ENCODE peak calls at places on chromosomes 12 and 14, in seven cellular contexts. One of them, this sample, is unnamed.

GRCh38 chr12:47087088-47087688 is 7.4 kb upstream of the AMIGO2 start:
- DNase-seq in fibroblast of mammary gland: no peak
- DNase-seq in body of pancreas: no peak
- DNase-seq in epithelial cell of esophagus: no peak
- DNase-seq in choroid plexus epithelial cell: peak; percentile 75
- DNase-seq in neural crest cell: no peak
- DNase-seq in pancreas: no peak
- DNase-seq in this sample: no peak

GRCh38 chr12:105337391-105337790 is 6.9 kb downstream of the C12orf75 start:
- DNase-seq in fibroblast of mammary gland: no peak
- DNase-seq in body of pancreas: no peak
- DNase-seq in epithelial cell of esophagus: no peak
- DNase-seq in neural crest cell: no peak
- DNase-seq in choroid plexus epithelial cell: no peak
- DNase-seq in pancreas: no peak
- DNase-seq in this sample: no peak

GRCh38 chr14:104119119-104119699 is 19.2 kb upstream of the KIF26A start:
- DNase-seq in body of pancreas: no peak
- DNase-seq in epithelial cell of esophagus: peak; percentile 65
- DNase-seq in fibroblast of mammary gland: no peak
- DNase-seq in neural crest cell: no peak
- DNase-seq in pancreas: peak; percentile 50
- DNase-seq in choroid plexus epithelial cell: no peak
- DNase-seq in this sample: no peak

GRCh38 chr12:52901715-52902541 is 2.9 kb downstream of the KRT8 start:
- DNase-seq in choroid plexus epithelial cell: no peak
- DNase-seq in body of pancreas: peak; percentile 33
- DNase-seq in pancreas: peak; percentile 43
- DNase-seq in fibroblast of mammary gland: no peak
- DNase-seq in epithelial cell of esophagus: no peak
- DNase-seq in neural crest cell: no peak
- DNase-seq in this sample: no peak

GRCh38 chr12:122031342-122032216 is 9.9 kb downstream of the BCL7A start:
- DNase-seq in choroid plexus epithelial cell: peak; percentile 44
- DNase-seq in body of pancreas: peak; percentile 60
- DNase-seq in fibroblast of mammary gland: peak; percentile 31
- DNase-seq in pancreas: peak; percentile 76
- DNase-seq in epithelial cell of esophagus: peak; percentile 47
- DNase-seq in neural crest cell: peak; percentile 67
- DNase-seq in this sample: no peak

GRCh38 chr12:80593766-80594165 is 113.7 kb upstream of the MYF6 start:
- DNase-seq in choroid plexus epithelial cell: peak; percentile 72
- DNase-seq in body of pancreas: no peak
- DNase-seq in neural crest cell: no peak
- DNase-seq in epithelial cell of esophagus: no peak
- DNase-seq in pancreas: no peak
- DNase-seq in fibroblast of mammary gland: peak; percentile 93
- DNase-seq in this sample: peak; percentile 2

GRCh38 chr14:30337456-30337855 is 221.5 kb upstream of the G2E3 start:
- DNase-seq in epithelial cell of esophagus: peak; percentile 18
- DNase-seq in choroid plexus epithelial cell: no peak
- DNase-seq in neural crest cell: no peak
- DNase-seq in fibroblast of mammary gland: no peak
- DNase-seq in pancreas: no peak
- DNase-seq in body of pancreas: no peak
- DNase-seq in this sample: no peak

GRCh38 chr14:33776871-33777270 is 174.0 kb downstream of the EGLN3 start:
- DNase-seq in choroid plexus epithelial cell: no peak
- DNase-seq in body of pancreas: no peak
- DNase-seq in pancreas: no peak
- DNase-seq in epithelial cell of esophagus: no peak
- DNase-seq in fibroblast of mammary gland: no peak
- DNase-seq in neural crest cell: no peak
- DNase-seq in this sample: no peak

GRCh38 chr14:66955159-66955558 is 234.1 kb upstream of the GARIN2 start:
- DNase-seq in epithelial cell of esophagus: no peak
- DNase-seq in choroid plexus epithelial cell: no peak
- DNase-seq in neural crest cell: no peak
- DNase-seq in body of pancreas: no peak
- DNase-seq in pancreas: no peak
- DNase-seq in fibroblast of mammary gland: no peak
- DNase-seq in this sample: no peak

GRCh38 chr14:54457609-54457996 is 16.4 kb upstream of the CNIH1 start:
- DNase-seq in neural crest cell: no peak
- DNase-seq in epithelial cell of esophagus: no peak
- DNase-seq in pancreas: no peak
- DNase-seq in fibroblast of mammary gland: no peak
- DNase-seq in body of pancreas: no peak
- DNase-seq in choroid plexus epithelial cell: no peak
- DNase-seq in this sample: no peak

GRCh38 chr12:87302126-87302732 is 727.0 kb downstream of the C12orf50 start:
- DNase-seq in body of pancreas: no peak
- DNase-seq in choroid plexus epithelial cell: peak; percentile 31
- DNase-seq in pancreas: no peak
- DNase-seq in epithelial cell of esophagus: no peak
- DNase-seq in neural crest cell: no peak
- DNase-seq in fibroblast of mammary gland: no peak
- DNase-seq in this sample: no peak

GRCh38 chr12:45354399-45354798 is 138.5 kb downstream of the ANO6 start:
- DNase-seq in pancreas: no peak
- DNase-seq in body of pancreas: no peak
- DNase-seq in epithelial cell of esophagus: no peak
- DNase-seq in neural crest cell: no peak
- DNase-seq in choroid plexus epithelial cell: no peak
- DNase-seq in fibroblast of mammary gland: no peak
- DNase-seq in this sample: no peak

GRCh38 chr14:85391455-85391854 is 138.5 kb upstream of the FLRT2 start:
- DNase-seq in pancreas: no peak
- DNase-seq in epithelial cell of esophagus: no peak
- DNase-seq in choroid plexus epithelial cell: no peak
- DNase-seq in body of pancreas: no peak
- DNase-seq in fibroblast of mammary gland: no peak
- DNase-seq in neural crest cell: no peak
- DNase-seq in this sample: no peak

GRCh38 chr14:24965934-24966593 is 83.9 kb downstream of the STXBP6 start:
- DNase-seq in neural crest cell: no peak
- DNase-seq in choroid plexus epithelial cell: peak; percentile 82
- DNase-seq in epithelial cell of esophagus: peak; percentile 2
- DNase-seq in body of pancreas: peak; percentile 55
- DNase-seq in fibroblast of mammary gland: peak; percentile 75
- DNase-seq in pancreas: no peak
- DNase-seq in this sample: peak; percentile 35

GRCh38 chr12:116126610-116127009 is 150.9 kb downstream of the MED13L start:
- DNase-seq in neural crest cell: no peak
- DNase-seq in epithelial cell of esophagus: no peak
- DNase-seq in body of pancreas: no peak
- DNase-seq in fibroblast of mammary gland: peak; percentile 25
- DNase-seq in pancreas: no peak
- DNase-seq in choroid plexus epithelial cell: no peak
- DNase-seq in this sample: no peak

GRCh38 chr12:62146323-62146722 is 113.9 kb upstream of the USP15 start:
- DNase-seq in fibroblast of mammary gland: no peak
- DNase-seq in neural crest cell: no peak
- DNase-seq in pancreas: no peak
- DNase-seq in body of pancreas: no peak
- DNase-seq in epithelial cell of esophagus: no peak
- DNase-seq in choroid plexus epithelial cell: no peak
- DNase-seq in this sample: no peak

GRCh38 chr14:69392481-69392880 is 5.6 kb downstream of the ERH start:
- DNase-seq in body of pancreas: no peak
- DNase-seq in epithelial cell of esophagus: no peak
- DNase-seq in pancreas: no peak
- DNase-seq in choroid plexus epithelial cell: no peak
- DNase-seq in neural crest cell: no peak
- DNase-seq in fibroblast of mammary gland: no peak
- DNase-seq in this sample: no peak

GRCh38 chr12:38906482-38907170 is 1.2 kb upstream of the CPNE8 start:
- DNase-seq in choroid plexus epithelial cell: peak; percentile 71
- DNase-seq in pancreas: peak; percentile 91
- DNase-seq in fibroblast of mammary gland: peak; percentile 89
- DNase-seq in neural crest cell: peak; percentile 85
- DNase-seq in epithelial cell of esophagus: peak; percentile 91
- DNase-seq in body of pancreas: peak; percentile 86
- DNase-seq in this sample: peak; percentile 91

GRCh38 chr12:38904932-38905479 is 385 bp downstream of the CPNE8 start:
- DNase-seq in epithelial cell of esophagus: peak; percentile 88
- DNase-seq in body of pancreas: peak; percentile 66
- DNase-seq in pancreas: peak; percentile 79
- DNase-seq in fibroblast of mammary gland: peak; percentile 86
- DNase-seq in choroid plexus epithelial cell: peak; percentile 28
- DNase-seq in neural crest cell: peak; percentile 33
- DNase-seq in this sample: peak; percentile 90

GRCh38 chr12:38907171-38907923 is 2.0 kb upstream of the CPNE8 start:
- DNase-seq in fibroblast of mammary gland: peak; percentile 17
- DNase-seq in pancreas: no peak
- DNase-seq in choroid plexus epithelial cell: no peak
- DNase-seq in body of pancreas: no peak
- DNase-seq in epithelial cell of esophagus: no peak
- DNase-seq in neural crest cell: no peak
- DNase-seq in this sample: peak; percentile 37

GRCh38 chr12:38903596-38903995 is 1.8 kb downstream of the CPNE8 start:
- DNase-seq in choroid plexus epithelial cell: no peak
- DNase-seq in fibroblast of mammary gland: no peak
- DNase-seq in neural crest cell: no peak
- DNase-seq in pancreas: no peak
- DNase-seq in epithelial cell of esophagus: no peak
- DNase-seq in body of pancreas: no peak
- DNase-seq in this sample: no peak

GRCh38 chr12:38905480-38906351 is at the start of gene CPNE8:
- DNase-seq in fibroblast of mammary gland: peak; percentile 70
- DNase-seq in body of pancreas: peak; percentile 66
- DNase-seq in epithelial cell of esophagus: peak; percentile 67
- DNase-seq in neural crest cell: peak; percentile 50
- DNase-seq in pancreas: peak; percentile 83
- DNase-seq in choroid plexus epithelial cell: peak; percentile 50
- DNase-seq in this sample: peak; percentile 76
- TF ChIP-seq CTCF in fibroblast of mammary gland: no peak
- TF ChIP-seq CTCF in body of pancreas: no peak
- TF ChIP-seq CTCF in epithelial cell of esophagus: no peak
- TF ChIP-seq CTCF in neural crest cell: no peak
- TF ChIP-seq CTCF in pancreas: no peak
- TF ChIP-seq CTCF in choroid plexus epithelial cell: no peak
- TF ChIP-seq CTCF in this sample: no peak

GRCh38 chr14:50060871-50061663 is 55.3 kb downstream of the VCPKMT start:
- DNase-seq in epithelial cell of esophagus: peak; percentile 96
- DNase-seq in neural crest cell: no peak
- DNase-seq in pancreas: no peak
- DNase-seq in body of pancreas: no peak
- DNase-seq in choroid plexus epithelial cell: peak; percentile 95
- DNase-seq in fibroblast of mammary gland: peak; percentile 95
- DNase-seq in this sample: peak; percentile 99
- TF ChIP-seq CTCF in epithelial cell of esophagus: peak; percentile 10
- TF ChIP-seq CTCF in neural crest cell: peak; percentile 32
- TF ChIP-seq CTCF in pancreas: no peak
- TF ChIP-seq CTCF in body of pancreas: no peak
- TF ChIP-seq CTCF in choroid plexus epithelial cell: peak; percentile 33
- TF ChIP-seq CTCF in fibroblast of mammary gland: peak; percentile 31
- TF ChIP-seq CTCF in this sample: no peak

GRCh38 chr14:105537580-105538474 is 11.4 kb downstream of the TMEM121 start:
- DNase-seq in epithelial cell of esophagus: no peak
- DNase-seq in neural crest cell: peak; percentile 78
- DNase-seq in pancreas: peak; percentile 87
- DNase-seq in fibroblast of mammary gland: no peak
- DNase-seq in choroid plexus epithelial cell: peak; percentile 18
- DNase-seq in body of pancreas: peak; percentile 65
- DNase-seq in this sample: peak; percentile 19
- TF ChIP-seq CTCF in epithelial cell of esophagus: peak; percentile 82
- TF ChIP-seq CTCF in neural crest cell: peak; percentile 86
- TF ChIP-seq CTCF in pancreas: peak; percentile 97
- TF ChIP-seq CTCF in fibroblast of mammary gland: peak; percentile 72
- TF ChIP-seq CTCF in choroid plexus epithelial cell: peak; percentile 82
- TF ChIP-seq CTCF in body of pancreas: peak; percentile 71
- TF ChIP-seq CTCF in this sample: peak; percentile 95

GRCh38 chr14:77124345-77125274 is 17.0 kb downstream of the ZDHHC22 start:
- DNase-seq in neural crest cell: peak; percentile 53
- DNase-seq in body of pancreas: peak; percentile 57
- DNase-seq in fibroblast of mammary gland: peak; percentile 25
- DNase-seq in choroid plexus epithelial cell: peak; percentile 44
- DNase-seq in epithelial cell of esophagus: peak; percentile 44
- DNase-seq in pancreas: peak; percentile 81
- DNase-seq in this sample: peak; percentile 8
- TF ChIP-seq CTCF in neural crest cell: peak; percentile 82
- TF ChIP-seq CTCF in body of pancreas: no peak
- TF ChIP-seq CTCF in fibroblast of mammary gland: no peak
- TF ChIP-seq CTCF in choroid plexus epithelial cell: peak; percentile 16
- TF ChIP-seq CTCF in epithelial cell of esophagus: no peak
- TF ChIP-seq CTCF in pancreas: peak; percentile 73
- TF ChIP-seq CTCF in this sample: peak; percentile 34

GRCh38 chr14:78196323-78196722 is 26.1 kb downstream of the NRXN3 start:
- DNase-seq in epithelial cell of esophagus: no peak
- DNase-seq in choroid plexus epithelial cell: no peak
- DNase-seq in pancreas: no peak
- DNase-seq in fibroblast of mammary gland: no peak
- DNase-seq in body of pancreas: no peak
- DNase-seq in neural crest cell: no peak
- DNase-seq in this sample: no peak
- TF ChIP-seq CTCF in epithelial cell of esophagus: no peak
- TF ChIP-seq CTCF in choroid plexus epithelial cell: no peak
- TF ChIP-seq CTCF in pancreas: no peak
- TF ChIP-seq CTCF in fibroblast of mammary gland: no peak
- TF ChIP-seq CTCF in body of pancreas: no peak
- TF ChIP-seq CTCF in neural crest cell: no peak
- TF ChIP-seq CTCF in this sample: no peak

GRCh38 chr12:19707948-19708409 is 268.7 kb downstream of the AEBP2 start:
- DNase-seq in pancreas: no peak
- DNase-seq in fibroblast of mammary gland: peak; percentile 81
- DNase-seq in choroid plexus epithelial cell: peak; percentile 21
- DNase-seq in epithelial cell of esophagus: peak; percentile 71
- DNase-seq in neural crest cell: no peak
- DNase-seq in body of pancreas: no peak
- DNase-seq in this sample: peak; percentile 67
- TF ChIP-seq CTCF in pancreas: no peak
- TF ChIP-seq CTCF in fibroblast of mammary gland: peak; percentile 45
- TF ChIP-seq CTCF in choroid plexus epithelial cell: no peak
- TF ChIP-seq CTCF in epithelial cell of esophagus: no peak
- TF ChIP-seq CTCF in neural crest cell: no peak
- TF ChIP-seq CTCF in body of pancreas: no peak
- TF ChIP-seq CTCF in this sample: peak; percentile 20

GRCh38 chr14:68279777-68280233 is 460.2 kb downstream of the RAD51B start:
- DNase-seq in body of pancreas: no peak
- DNase-seq in choroid plexus epithelial cell: no peak
- DNase-seq in neural crest cell: no peak
- DNase-seq in epithelial cell of esophagus: no peak
- DNase-seq in pancreas: no peak
- DNase-seq in fibroblast of mammary gland: no peak
- DNase-seq in this sample: no peak
- TF ChIP-seq CTCF in body of pancreas: no peak
- TF ChIP-seq CTCF in choroid plexus epithelial cell: no peak
- TF ChIP-seq CTCF in neural crest cell: no peak
- TF ChIP-seq CTCF in epithelial cell of esophagus: no peak
- TF ChIP-seq CTCF in pancreas: no peak
- TF ChIP-seq CTCF in fibroblast of mammary gland: no peak
- TF ChIP-seq CTCF in this sample: no peak

DNA sequence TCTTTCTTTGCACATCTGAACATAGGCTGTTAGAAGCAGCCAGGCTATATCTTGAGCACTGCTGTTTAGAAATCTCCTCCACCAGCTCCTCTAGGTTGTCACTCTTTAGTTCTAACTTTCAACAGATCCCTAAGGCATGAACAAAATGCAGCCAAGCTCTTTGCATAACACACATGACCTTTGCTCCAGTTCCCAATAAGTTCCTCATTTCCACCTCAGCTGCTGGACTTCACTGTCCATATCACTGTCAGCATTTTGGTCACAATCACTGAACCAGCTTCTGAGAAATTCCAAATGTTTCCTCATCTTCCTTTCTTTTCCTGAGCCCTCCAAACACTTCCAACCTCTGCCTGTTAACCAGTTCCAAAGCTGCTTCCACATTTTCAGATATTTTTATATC is 27.6 kb upstream of the C14orf132 start:
- DNase-seq in body of pancreas: no peak
- DNase-seq in epithelial cell of esophagus: no peak
- DNase-seq in fibroblast of mammary gland: no peak
- DNase-seq in pancreas: no peak
- DNase-seq in choroid plexus epithelial cell: no peak
- DNase-seq in neural crest cell: no peak
- DNase-seq in this sample: no peak
- TF ChIP-seq CTCF in body of pancreas: no peak
- TF ChIP-seq CTCF in epithelial cell of esophagus: no peak
- TF ChIP-seq CTCF in fibroblast of mammary gland: no peak
- TF ChIP-seq CTCF in pancreas: no peak
- TF ChIP-seq CTCF in choroid plexus epithelial cell: no peak
- TF ChIP-seq CTCF in neural crest cell: no peak
- TF ChIP-seq CTCF in this sample: no peak

This sample was measured in mammary epithelial cell.